ENCODE peak calls at places on chromosomes 16 and 17, in eight cellular contexts. X is body of pancreas; L is esophagus muscularis mucosa; K is CD4-positive, alpha-beta T cell; Q is cardiac muscle cell; Z is MM.1S; R is cardiac fibroblast; Y is GM13977. C is an unnamed sample.
A peak's percentile ranks its signal among the peaks of the same experiment; 100 is the strongest.

GRCh38 chr17:60079401-60079861 is 710 bp upstream of the HEATR6 start:
- DNase-seq in X (no peak), L (no peak), K (no peak), Q (peak; percentile 50), Z (no peak), R (peak; percentile 50), Y (no peak), C (no peak)

GRCh38 chr16:75247249-75247648 is 4.2 kb downstream of the BCAR1 start:
- DNase-seq in X (no peak), L (no peak), K (no peak), Q (no peak), Z (no peak), R (no peak), Y (no peak), C (no peak)

GRCh38 chr17:78434455-78435329 is 56.2 kb downstream of the PGS1 start:
- DNase-seq in X (no peak), L (no peak), K (no peak), Q (no peak), Z (no peak), R (no peak), Y (no peak), C (no peak)

GRCh38 chr17:41329279-41329925 is 13.9 kb upstream of the KRTAP17-1 start:
- DNase-seq in X (peak; percentile 33), L (no peak), K (no peak), Q (peak; percentile 48), Z (peak; percentile 30), R (peak; percentile 43), Y (no peak), C (peak; percentile 77)

GRCh38 chr17:82217530-82218204 is 5.0 kb upstream of the CCDC57 start:
- DNase-seq in X (peak; percentile 50), L (no peak), K (no peak), Q (peak; percentile 96), Z (no peak), R (peak; percentile 95), Y (no peak), C (no peak)

GRCh38 chr16:29835926-29836325 is 15.7 kb downstream of the MVP start:
- DNase-seq in X (no peak), L (no peak), K (no peak), Q (no peak), Z (no peak), R (no peak), Y (no peak), C (no peak)

GRCh38 chr16:48430890-48431289 is 45.7 kb upstream of the SIAH1 start:
- DNase-seq in X (no peak), L (no peak), K (no peak), Q (no peak), Z (no peak), R (no peak), Y (no peak), C (no peak)

GRCh38 chr16:66933776-66934137 is 445 bp downstream of the CIAO2B start:
- DNase-seq in X (no peak), L (no peak), K (no peak), Q (no peak), Z (peak; percentile 37), R (no peak), Y (no peak), C (no peak)

GRCh38 chr16:20678242-20678641 is 19.2 kb downstream of the ACSM1 start:
- DNase-seq in X (no peak), L (no peak), K (no peak), Q (no peak), Z (no peak), R (no peak), Y (no peak), C (no peak)

GRCh38 chr17:76735006-76735405 is 2.1 kb downstream of the SRSF2 start:
- DNase-seq in X (no peak), L (no peak), K (no peak), Q (peak; percentile 47), Z (peak; percentile 82), R (peak; percentile 51), Y (peak; percentile 51), C (no peak)

GRCh38 chr17:17152385-17152784 is 53.7 kb downstream of the PLD6 start:
- DNase-seq in X (no peak), L (no peak), K (no peak), Q (peak; percentile 15), Z (no peak), R (peak; percentile 19), Y (no peak), C (no peak)

GRCh38 chr17:83174859-83175550 is 95.6 kb downstream of the METRNL start:
- DNase-seq in X (no peak), L (no peak), K (no peak), Q (no peak), Z (no peak), R (no peak), Y (peak; percentile 68), C (no peak)

GRCh38 chr17:67289174-67289876 is 44.3 kb upstream of the HELZ start:
- DNase-seq in X (peak; percentile 64), L (peak; percentile 92), K (no peak), Q (peak; percentile 98), Z (no peak), R (peak; percentile 99), Y (no peak), C (no peak)

GRCh38 chr17:13306310-13306962 is 288.6 kb upstream of the ELAC2 start:
- DNase-seq in X (peak; percentile 50), L (no peak), K (no peak), Q (peak; percentile 91), Z (no peak), R (peak; percentile 78), Y (no peak), C (peak; percentile 63)

GRCh38 chr17:70767102-70767701 is 597.9 kb downstream of the KCNJ2 start:
- DNase-seq in X (no peak), L (no peak), K (no peak), Q (peak; percentile 72), Z (peak; percentile 49), R (peak; percentile 74), Y (peak; percentile 22), C (peak; percentile 27)

GRCh38 chr16:80948886-80949502 is 57.7 kb downstream of the CMC2 start:
- DNase-seq in X (no peak), L (peak; percentile 70), K (no peak), Q (peak; percentile 71), Z (no peak), R (peak; percentile 66), Y (no peak), C (peak; percentile 64)

DNA sequence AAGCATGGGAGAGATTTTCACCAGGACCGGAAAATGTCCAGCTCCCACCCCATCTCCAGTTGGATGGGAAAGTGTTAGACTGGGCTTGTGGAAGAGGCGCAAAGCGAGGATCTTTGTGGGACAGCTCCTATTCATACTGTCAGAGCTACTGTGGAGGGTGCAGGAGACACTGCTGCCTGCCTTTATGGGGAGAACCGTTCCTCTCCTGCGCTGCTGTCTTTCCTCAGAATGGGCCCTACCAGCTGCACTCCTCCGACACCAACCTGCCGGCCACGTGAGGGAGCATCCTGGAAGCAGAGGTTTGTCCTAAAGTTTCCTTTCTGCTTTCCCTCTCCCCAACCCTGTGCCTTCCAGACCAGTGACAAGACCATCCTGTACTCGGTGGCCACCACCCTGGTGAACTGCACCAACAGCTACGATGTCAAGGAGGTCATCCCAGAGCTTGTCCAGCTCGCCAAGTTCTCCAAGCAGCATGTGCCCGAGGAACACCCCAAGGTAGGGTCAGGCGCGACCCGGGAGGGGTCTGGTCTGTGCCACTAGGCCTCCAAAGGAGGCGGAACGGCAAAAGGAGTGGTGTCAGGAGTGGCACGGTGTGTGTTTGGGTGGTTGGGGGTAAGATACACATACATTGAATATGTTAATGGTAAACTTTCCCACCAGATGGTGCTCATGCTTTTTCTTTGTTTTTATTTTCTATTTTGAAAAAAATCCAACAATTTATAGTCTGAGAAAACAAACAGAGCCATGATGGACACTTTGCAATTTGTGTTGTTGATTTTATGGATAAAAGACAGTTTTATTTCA is 23.0 kb downstream of the SLC35G3 start:
- DNase-seq in X (no peak), L (no peak), K (peak; percentile 23), Q (peak; percentile 29), Z (peak; percentile 27), R (peak; percentile 43), Y (peak; percentile 54), C (no peak)
- TF ChIP-seq CTCF in X (peak; percentile 37), L (peak; percentile 32), K (peak; percentile 68), Q (no peak), Z (peak; percentile 23), R (peak; percentile 14), Y (peak; percentile 30), C (no peak)

DNA sequence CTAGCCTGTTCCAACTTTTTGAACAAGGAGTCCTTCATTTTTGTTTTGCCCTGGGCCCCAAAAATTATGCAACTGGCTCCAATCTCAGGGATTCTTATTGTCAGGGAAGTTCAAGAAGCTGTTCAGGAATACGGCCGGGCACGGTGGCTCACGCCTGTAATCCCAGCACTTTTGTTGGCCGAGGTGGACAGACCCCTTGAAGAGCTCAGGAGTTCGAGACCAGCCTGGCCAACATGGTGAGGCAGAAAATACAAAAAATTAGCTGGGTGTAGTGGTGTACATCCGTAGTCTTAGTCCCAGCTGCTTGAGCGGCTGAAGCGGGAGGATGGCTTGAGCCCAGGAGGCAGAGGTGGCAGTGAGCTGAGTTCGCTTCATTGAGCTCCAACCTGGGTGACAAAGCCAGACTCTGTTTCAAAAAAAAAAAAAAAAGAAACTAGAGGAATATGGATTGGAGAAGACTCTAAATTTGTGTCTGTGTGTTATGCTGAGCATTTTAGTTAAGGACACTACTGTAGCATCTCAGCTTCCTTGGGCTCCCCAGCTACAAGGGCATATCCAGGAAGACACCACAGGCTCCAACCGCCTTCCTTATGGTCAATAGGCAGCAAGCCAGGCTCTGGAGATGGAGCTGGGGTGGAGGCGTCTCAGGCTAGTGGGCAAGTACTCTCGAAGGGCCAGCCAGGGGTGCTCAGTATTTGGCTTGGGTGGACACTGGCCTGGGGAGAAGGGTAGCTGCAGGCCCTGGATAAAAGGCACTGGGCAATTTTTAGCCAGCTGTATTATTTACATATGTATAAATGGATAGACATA is 56.8 kb upstream of the CREBBP start:
- DNase-seq in X (no peak), L (no peak), K (no peak), Q (no peak), Z (no peak), R (no peak), Y (no peak), C (no peak)
- TF ChIP-seq CTCF in X (no peak), L (no peak), K (no peak), Q (no peak), Z (no peak), R (no peak), Y (no peak), C (no peak)

GRCh38 chr16:87365021-87365713 is 18.4 kb downstream of the FBXO31 start:
- DNase-seq in X (no peak), L (no peak), K (no peak), Q (no peak), Z (no peak), R (no peak), Y (no peak), C (no peak)
- TF ChIP-seq CTCF in X (no peak), L (no peak), K (no peak), Q (no peak), Z (no peak), R (no peak), Y (no peak), C (no peak)

GRCh38 chr17:80986816-80987480 is 4.7 kb upstream of the CHMP6 start:
- DNase-seq in X (peak; percentile 11), L (no peak), K (no peak), Q (no peak), Z (no peak), R (no peak), Y (no peak), C (no peak)

GRCh38 chr17:80982426-80982974 is 9.1 kb upstream of the CHMP6 start:
- DNase-seq in X (peak; percentile 11), L (no peak), K (no peak), Q (no peak), Z (no peak), R (no peak), Y (no peak), C (no peak)

GRCh38 chr17:80983545-80983944 is 8.1 kb upstream of the CHMP6 start:
- DNase-seq in X (no peak), L (no peak), K (no peak), Q (no peak), Z (no peak), R (no peak), Y (no peak), C (no peak)

GRCh38 chr17:80986046-80986445 is 5.6 kb upstream of the CHMP6 start:
- DNase-seq in X (no peak), L (no peak), K (no peak), Q (no peak), Z (no peak), R (no peak), Y (no peak), C (no peak)

GRCh38 chr17:80984749-80985148 is 6.9 kb upstream of the CHMP6 start:
- DNase-seq in X (no peak), L (no peak), K (no peak), Q (peak; percentile 94), Z (no peak), R (peak; percentile 95), Y (no peak), C (no peak)
- TF ChIP-seq CTCF in X (no peak), L (peak; percentile 11), K (no peak), Q (peak; percentile 51), Z (no peak), R (peak; percentile 42), Y (no peak), C (no peak)